ENCODE peak calls at places on chromosome 7, in ten cellular contexts. P is GM04504; V is NCI-H524; K is prostate gland; A is stimulated activated CD8-positive, alpha-beta memory T cell treated with anti-CD3 and anti-CD28 coated beads, Interleukin-12 subunit alpha, Interleukin-12 subunit beta, amount 100 ng/mL, for 1 hour; G is activated effector memory CD4-positive, alpha-beta T cell treated with Interleukin-2 at 50 U/mL for 16 hours; B is osteocyte; U is stimulated activated CD4-positive, alpha-beta T cell treated with anti-CD3 and anti-CD28 coated beads, Interleukin-1b, Interleukin-23, amount 100 ng/mL, for 4 hours; S is glutamatergic neuron; E is brain microvascular endothelial cell. L is an unnamed sample.

GRCh38 chr7:1100886-1101579 is 13.1 kb downstream of the GPER1 start:
- DNase-seq in E (no peak), V (no peak), U (no peak), A (no peak), P (no peak), S (no peak), B (no peak), K (no peak), G (no peak), L (no peak)

GRCh38 chr7:64559206-64559605 is 3.7 kb downstream of the ZNF680 start:
- DNase-seq in V (no peak), E (peak; percentile 45), B (no peak), U (no peak), P (no peak), G (no peak), A (no peak), S (no peak), K (peak; percentile 46), L (no peak)

GRCh38 chr7:27066148-27066547 is 29.7 kb downstream of the HOXA1 start:
- DNase-seq in E (no peak), G (no peak), K (no peak), P (peak; percentile 75), B (no peak), U (no peak), V (no peak), S (no peak), A (no peak), L (no peak)

GRCh38 chr7:32658034-32658944 is 163.0 kb downstream of the AVL9 start:
- DNase-seq in A (no peak), S (no peak), B (no peak), K (no peak), E (peak; percentile 86), V (no peak), U (no peak), G (no peak), P (no peak), L (no peak)

GRCh38 chr7:46492460-46492859 is 571.4 kb upstream of the IGFBP3 start:
- DNase-seq in B (no peak), K (no peak), V (no peak), U (no peak), G (no peak), S (no peak), P (no peak), A (no peak), E (no peak), L (no peak)

GRCh38 chr7:127833641-127834040 is 181.6 kb downstream of the SND1 start:
- DNase-seq in A (no peak), P (no peak), V (no peak), K (no peak), E (no peak), S (no peak), G (no peak), B (no peak), U (no peak), L (no peak)

GRCh38 chr7:3217166-3217565 is 83.9 kb upstream of the SDK1 start:
- DNase-seq in G (no peak), V (no peak), E (peak; percentile 89), P (no peak), A (no peak), B (peak; percentile 63), S (no peak), U (no peak), K (no peak), L (no peak)

GRCh38 chr7:55189878-55190436 is 171.1 kb downstream of the EGFR start:
- DNase-seq in B (peak; percentile 60), V (no peak), P (no peak), U (no peak), E (no peak), K (no peak), S (no peak), A (no peak), G (no peak), L (no peak)

GRCh38 chr7:74633451-74633921 is 24.0 kb upstream of the GTF2I start:
- DNase-seq in A (no peak), S (no peak), B (no peak), E (no peak), V (no peak), K (no peak), U (no peak), G (no peak), P (no peak), L (no peak)

GRCh38 chr7:27242580-27243339 is at the start of gene EVX1:
- DNase-seq in B (no peak), U (no peak), G (no peak), A (no peak), P (no peak), E (no peak), V (peak; percentile 18), K (peak; percentile 55), S (peak; percentile 44), L (peak; percentile 57)

GRCh38 chr7:149321978-149322541 is 60.1 kb downstream of the ZNF783 start:
- DNase-seq in U (no peak), A (no peak), K (no peak), B (no peak), V (no peak), E (peak; percentile 14), G (no peak), P (no peak), S (no peak), L (no peak)

GRCh38 chr7:81869670-81870069 is 99.8 kb upstream of the HGF start:
- DNase-seq in S (no peak), E (no peak), K (no peak), B (no peak), U (no peak), G (no peak), P (no peak), A (no peak), V (no peak), L (no peak)

GRCh38 chr7:147937428-147937827 is 653.1 kb upstream of the C7orf33 start:
- DNase-seq in E (no peak), G (no peak), S (no peak), P (no peak), A (no peak), U (no peak), K (no peak), B (no peak), V (no peak), L (no peak)

GRCh38 chr7:18402488-18403183 is 92.9 kb upstream of the HDAC9 start:
- DNase-seq in U (no peak), B (no peak), G (no peak), V (no peak), S (no peak), A (no peak), E (peak; percentile 68), P (no peak), K (no peak), L (no peak)

GRCh38 chr7:33075818-33076483 is 13.4 kb upstream of the NT5C3A start:
- DNase-seq in S (no peak), B (no peak), V (no peak), K (no peak), A (no peak), U (no peak), E (no peak), G (no peak), P (no peak), L (no peak)

GRCh38 chr7:72805526-72806494 is 22.2 kb downstream of the TYW1B start:
- DNase-seq in P (peak; percentile 76), G (no peak), U (no peak), A (no peak), K (no peak), V (no peak), S (no peak), E (peak; percentile 53), B (no peak), L (no peak)

GRCh38 chr7:70694357-70694908 is 437.5 kb upstream of the GALNT17 start:
- DNase-seq in V (peak; percentile 3), P (no peak), B (no peak), A (no peak), E (peak; percentile 7), K (peak; percentile 47), S (peak; percentile 66), U (no peak), G (no peak), L (no peak)

GRCh38 chr7:102872460-102872859 is 40.3 kb upstream of the LRRC17 start:
- DNase-seq in G (no peak), V (no peak), U (no peak), K (no peak), P (peak; percentile 58), S (no peak), B (no peak), A (no peak), E (peak; percentile 98), L (no peak)

GRCh38 chr7:29609162-29610030 is 45.8 kb downstream of the PRR15 start:
- DNase-seq in B (no peak), V (no peak), E (no peak), P (no peak), U (no peak), K (no peak), S (peak; percentile 28), A (no peak), G (no peak), L (peak; percentile 44)

GRCh38 chr7:107953924-107954303 is 49.0 kb downstream of the LAMB1 start:
- DNase-seq in S (no peak), A (no peak), K (no peak), V (no peak), U (no peak), B (no peak), G (no peak), P (no peak), E (no peak), L (no peak)

GRCh38 chr7:156379242-156380070 is 261.1 kb upstream of the RNF32 start:
- DNase-seq in B (no peak), K (peak; percentile 55), A (no peak), U (no peak), G (no peak), V (no peak), S (no peak), P (no peak), E (no peak), L (peak; percentile 60)

GRCh38 chr7:141511370-141512335 is 39.6 kb upstream of the AGK start:
- DNase-seq in A (no peak), B (no peak), V (no peak), G (no peak), K (peak; percentile 11), U (no peak), E (no peak), P (no peak), S (peak; percentile 52), L (no peak)

GRCh38 chr7:26619348-26619747 is 245.0 kb downstream of the SKAP2 start:
- DNase-seq in U (no peak), G (no peak), B (no peak), P (no peak), V (no peak), A (no peak), E (no peak), S (no peak), K (no peak), L (no peak)

GRCh38 chr7:9148687-9149086 is 715.3 kb downstream of the NXPH1 start:
- DNase-seq in E (no peak), U (no peak), S (no peak), G (no peak), A (no peak), K (no peak), B (no peak), P (no peak), V (no peak), L (no peak)

GRCh38 chr7:5591547-5591899 is 167.9 kb upstream of the TNRC18 start:
- DNase-seq in K (no peak), E (peak; percentile 70), V (no peak), A (no peak), G (no peak), S (no peak), U (no peak), P (peak; percentile 57), B (peak; percentile 89), L (no peak)

GRCh38 chr7:100629117-100629711 is 12.1 kb downstream of the TFR2 start:
- DNase-seq in V (no peak), G (no peak), A (no peak), E (no peak), B (no peak), U (no peak), S (peak; percentile 76), P (no peak), K (no peak), L (peak; percentile 37)

GRCh38 chr7:35386816-35387429 is 133.0 kb upstream of the TBX20 start:
- DNase-seq in B (no peak), A (no peak), U (no peak), V (no peak), E (no peak), G (no peak), K (no peak), P (no peak), S (no peak), L (no peak)

GRCh38 chr7:157278791-157279678 is 57.8 kb upstream of the DNAJB6 start:
- DNase-seq in P (no peak), K (no peak), U (no peak), B (no peak), E (no peak), S (no peak), V (no peak), G (no peak), A (no peak), L (no peak)

L was measured in HAP-1.